ENCODE peak calls at places on chromosomes 5 and 9, in six cellular contexts. H is MM.1S, T is GM23338, R is PC-3, X is hepatocyte, J is HCT116. U is an unnamed sample.

GRCh38 chr9:112601646-112602045 is 115.0 kb downstream of the KIAA1958 start:
- DNase-seq in X (no peak), J (no peak), H (no peak), R (peak; percentile 63), T (no peak), U (peak; percentile 68)

GRCh38 chr5:95673076-95673475 is 9.7 kb downstream of the SPATA9 start:
- DNase-seq in H (no peak), R (no peak), X (peak; percentile 30), T (no peak), J (no peak), U (no peak)

GRCh38 chr5:38830521-38831051 is 15.2 kb upstream of the OSMR start:
- DNase-seq in X (no peak), J (no peak), H (no peak), T (no peak), R (peak; percentile 93), U (peak; percentile 78)

GRCh38 chr5:140072812-140073211 is 29.7 kb upstream of the NRG2 start:
- DNase-seq in J (no peak), H (no peak), X (no peak), R (no peak), T (no peak), U (no peak)

GRCh38 chr9:85900504-85901201 is 40.3 kb upstream of the NAA35 start:
- DNase-seq in R (peak; percentile 37), X (peak; percentile 17), T (peak; percentile 79), H (no peak), J (peak; percentile 37), U (peak; percentile 56)

GRCh38 chr5:178331491-178331981 is 98.9 kb upstream of the PHYKPL start:
- DNase-seq in R (peak; percentile 64), J (no peak), H (no peak), T (no peak), X (peak; percentile 68), U (peak; percentile 32)

GRCh38 chr5:160269017-160269416 is 39.7 kb downstream of the FABP6 start:
- DNase-seq in T (no peak), H (no peak), J (no peak), X (peak; percentile 31), R (no peak), U (peak; percentile 57)

GRCh38 chr9:18893051-18893450 is 140.0 kb downstream of the SAXO1 start:
- DNase-seq in R (no peak), H (no peak), T (no peak), X (no peak), J (no peak), U (no peak)

GRCh38 chr9:32395483-32396216 is 11.2 kb downstream of the ACO1 start:
- DNase-seq in X (no peak), T (peak; percentile 40), H (no peak), J (no peak), R (peak; percentile 56), U (peak; percentile 97)

GRCh38 chr9:100377015-100377414 is 24.3 kb upstream of the TEX10 start:
- DNase-seq in T (no peak), J (no peak), R (no peak), X (no peak), H (no peak), U (no peak)

GRCh38 chr9:70921126-70921525 is 200.3 kb downstream of the TRPM3 start:
- DNase-seq in T (no peak), X (no peak), H (no peak), J (no peak), R (no peak), U (peak; percentile 39)

GRCh38 chr5:37553720-37554402 is 174.7 kb downstream of the WDR70 start:
- DNase-seq in H (no peak), X (peak; percentile 41), R (peak; percentile 72), T (no peak), J (no peak), U (peak; percentile 59)

GRCh38 chr5:35771321-35771720 is 85.4 kb upstream of the IL7R start:
- DNase-seq in R (peak; percentile 80), T (no peak), H (no peak), X (no peak), J (no peak), U (peak; percentile 87)

GRCh38 chr5:141870871-141871270 is 7.3 kb downstream of the PCDH1 start:
- DNase-seq in X (peak; percentile 8), T (no peak), R (peak; percentile 60), H (no peak), J (no peak), U (peak; percentile 60)

GRCh38 chr5:170551622-170552021 is 47.8 kb downstream of the KCNIP1 start:
- DNase-seq in R (no peak), J (no peak), X (no peak), T (no peak), H (no peak), U (no peak)

GRCh38 chr9:125747053-125747764 is at the start of gene PBX3:
- DNase-seq in R (peak; percentile 17), X (peak; percentile 80), T (peak; percentile 69), J (no peak), H (peak; percentile 53), U (peak; percentile 77)

GRCh38 chr5:171342362-171343111 is 33.5 kb downstream of the TLX3 start:
- DNase-seq in H (peak; percentile 52), T (peak; percentile 88), X (peak; percentile 76), R (peak; percentile 85), J (peak; percentile 64), U (peak; percentile 84)

GRCh38 chr5:178786424-178786823 is 56.0 kb upstream of the ZNF354A start:
- DNase-seq in R (no peak), H (no peak), J (no peak), X (no peak), T (no peak), U (no peak)

GRCh38 chr9:99303177-99303576 is 81.1 kb downstream of the SEC61B start:
- DNase-seq in R (no peak), X (no peak), T (no peak), H (no peak), J (no peak), U (no peak)

GRCh38 chr9:90070469-90070868 is 465.7 kb downstream of the GADD45G start:
- DNase-seq in T (no peak), H (no peak), R (no peak), J (no peak), X (no peak), U (no peak)

GRCh38 chr9:13607746-13608445 is 328.4 kb upstream of the MPDZ start:
- DNase-seq in X (peak; percentile 17), J (no peak), R (no peak), T (peak; percentile 16), H (no peak), U (peak; percentile 10)

GRCh38 chr5:158739941-158740340 is 359.8 kb downstream of the EBF1 start:
- DNase-seq in H (no peak), X (peak; percentile 16), R (peak; percentile 11), J (no peak), T (no peak), U (peak; percentile 63)

GRCh38 chr9:16203735-16204573 is 651.1 kb downstream of the CCDC171 start:
- DNase-seq in X (no peak), R (no peak), J (no peak), T (no peak), H (no peak), U (no peak)

GRCh38 chr5:149581931-149582768 is 852 bp downstream of the ARHGEF37 start:
- DNase-seq in R (peak; percentile 43), T (peak; percentile 66), X (no peak), J (no peak), H (no peak), U (peak; percentile 12)

GRCh38 chr9:100595391-100596199 is 17.7 kb downstream of the CAVIN4 start:
- DNase-seq in R (peak; percentile 82), J (peak; percentile 44), T (peak; percentile 80), X (peak; percentile 77), H (peak; percentile 53), U (peak; percentile 75)

GRCh38 chr5:159451197-159452052 is 121.1 kb upstream of the IL12B start:
- DNase-seq in H (no peak), T (no peak), X (peak; percentile 62), R (peak; percentile 91), J (peak; percentile 46), U (peak; percentile 97)

GRCh38 chr5:142945845-142946244 is 175.7 kb downstream of the ARHGAP26 start:
- DNase-seq in H (no peak), J (no peak), T (no peak), R (no peak), X (no peak), U (no peak)

DNA sequence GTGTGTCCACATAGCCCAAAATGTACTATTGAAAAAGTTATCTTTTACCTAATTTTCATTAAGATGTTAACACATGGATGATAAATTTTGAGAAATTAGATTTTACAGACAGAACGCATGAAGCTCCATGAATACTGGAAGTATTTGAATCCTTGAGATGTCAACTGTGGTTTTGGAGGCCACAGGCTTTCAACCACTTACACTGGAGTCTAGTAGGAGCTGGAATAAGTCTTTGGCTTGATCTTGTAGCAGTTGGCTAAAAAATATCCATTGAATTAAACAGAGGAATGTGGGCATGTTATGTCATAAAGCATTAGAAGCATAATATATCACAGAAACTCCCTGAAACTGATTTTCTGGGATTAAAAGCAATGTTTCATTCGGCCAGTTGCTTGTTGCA is 52.9 kb downstream of the CAMK4 start:
- DNase-seq in H (no peak), R (no peak), J (no peak), X (no peak), T (no peak), U (no peak)
- H3K4me3 ChIP-seq in H (no peak overlapping the region), R (no peak overlapping the region), J (no peak overlapping the region), X (no peak overlapping the region), T (no peak overlapping the region), U (no peak overlapping the region)

DNA sequence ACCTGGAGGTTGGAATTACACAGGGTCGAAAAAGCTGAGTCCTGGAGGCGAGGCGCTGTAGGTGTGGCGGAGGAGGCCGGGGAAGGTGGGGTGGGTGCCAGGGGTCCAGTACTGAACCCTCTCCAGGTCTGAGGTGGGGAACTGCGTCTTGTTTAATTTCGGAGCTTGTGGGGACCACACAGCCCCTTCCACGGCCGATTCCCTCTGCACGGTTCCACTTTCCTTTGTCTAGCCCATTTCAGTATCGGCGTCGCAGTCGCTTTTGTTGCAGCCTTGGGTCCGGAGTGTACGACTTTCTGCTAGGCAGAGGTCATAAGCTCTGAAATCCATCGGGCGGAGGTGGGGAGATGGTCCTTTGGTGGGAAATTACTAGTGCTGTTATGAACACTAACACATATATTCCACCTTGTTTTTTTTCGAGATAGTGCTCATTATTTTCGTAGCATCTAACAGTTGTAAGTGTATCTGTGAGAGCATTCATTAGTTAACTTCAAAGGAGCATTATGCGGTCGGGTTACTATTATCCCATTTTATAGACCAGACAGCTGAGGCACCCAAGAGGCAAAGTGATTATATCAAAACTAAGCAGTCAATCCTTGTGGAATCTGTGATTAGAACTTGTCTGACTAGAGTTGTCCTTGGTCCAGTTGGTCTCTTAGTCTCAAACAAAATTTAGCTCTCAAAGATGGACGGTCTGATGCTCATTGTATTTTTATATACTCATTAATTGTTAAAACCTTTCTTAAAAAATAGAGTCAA is 737 bp downstream of the RNF180 start:
- DNase-seq in J (no peak), R (peak; percentile 34), H (no peak), T (peak; percentile 52), X (no peak), U (no peak)
- TF ChIP-seq EZH2 in J (no peak), R (no peak), H (no peak), T (no peak), X (no peak), U (peak; percentile 79)

GRCh38 chr5:5278815-5279381 is 138.8 kb downstream of the ADAMTS16 start:
- DNase-seq in R (no peak), J (no peak), H (no peak), X (no peak), T (no peak), U (no peak)
- TF ChIP-seq EZH2phosphoT487 in R (no peak), J (no peak), H (no peak), X (no peak), T (no peak), U (no peak)

GRCh38 chr9:133276001-133276884 is 1.2 kb upstream of the ABO start:
- DNase-seq in T (no peak), H (no peak), X (no peak), R (no peak), J (no peak), U (no peak)
- H3K4me3 ChIP-seq in T (peak overlapping the region; percentile 63), H (no peak overlapping the region), X (peak overlapping the region; percentile 75), R (no peak overlapping the region), J (no peak overlapping the region), U (no peak overlapping the region)

U was measured in GM23248.